ENCODE peak calls at places on chromosomes 7 and 10, in seven cellular contexts. J, G, F, Q, P, R and H are unnamed samples.

GRCh38 chr7:20839196-20839735 is 52.6 kb upstream of the SP8 start:
- DNase-seq in R (no peak), J (no peak), G (no peak), P (no peak), Q (no peak), F (no peak), H (no peak)

GRCh38 chr7:98911936-98912335 is 33.6 kb downstream of the TRRAP start:
- DNase-seq in G (no peak), P (no peak), J (no peak), Q (no peak), R (no peak), F (no peak), H (no peak)

GRCh38 chr10:124388823-124389612 is 29.7 kb downstream of the OAT start:
- DNase-seq in J (peak), Q (peak), G (peak), R (peak), P (peak), F (peak), H (peak)

GRCh38 chr7:101216001-101216859 is 1.2 kb downstream of the PLOD3 start:
- DNase-seq in P (peak), F (peak), J (no peak), Q (no peak), R (no peak), G (peak), H (no peak)

GRCh38 chr10:11687357-11687771 is 54.8 kb upstream of the ECHDC3 start:
- DNase-seq in F (no peak), P (no peak), J (no peak), Q (no peak), R (no peak), G (no peak), H (no peak)

GRCh38 chr7:67359900-67360299 is 363.3 kb downstream of the TYW1 start:
- DNase-seq in R (no peak), Q (no peak), G (no peak), P (no peak), J (no peak), F (no peak), H (no peak)

GRCh38 chr7:135620447-135620846 is 41.9 kb upstream of the STMP1 start:
- DNase-seq in F (no peak), J (no peak), R (no peak), P (no peak), Q (no peak), G (no peak), H (no peak)

GRCh38 chr7:143901360-143901709 is 641 bp downstream of the TCAF1 start:
- DNase-seq in G (no peak), R (no peak), J (no peak), Q (no peak), F (peak), P (peak), H (no peak)

GRCh38 chr7:131226116-131226562 is 101.5 kb upstream of the MKLN1 start:
- DNase-seq in Q (no peak), F (no peak), G (no peak), R (no peak), P (no peak), J (no peak), H (no peak)

GRCh38 chr10:128629111-128630096 is 503.2 kb upstream of the MKI67 start:
- DNase-seq in G (no peak), Q (no peak), P (no peak), R (no peak), F (peak), J (no peak), H (no peak)

GRCh38 chr10:96833220-96834001 is 1.3 kb downstream of the LCOR start:
- DNase-seq in G (peak), R (no peak), Q (peak), J (no peak), P (peak), F (no peak), H (no peak)

GRCh38 chr7:151503902-151504714 is 15.6 kb downstream of the RHEB start:
- DNase-seq in F (peak), P (no peak), Q (no peak), J (peak), R (no peak), G (peak), H (no peak)

GRCh38 chr7:33262476-33262875 is 133.1 kb downstream of the BBS9 start:
- DNase-seq in Q (no peak), P (no peak), F (peak), J (no peak), G (no peak), R (no peak), H (no peak)

GRCh38 chr7:130441408-130441854 is 615 bp upstream of the CEP41 start:
- DNase-seq in J (no peak), R (no peak), Q (no peak), F (no peak), P (no peak), G (no peak), H (no peak)

GRCh38 chr10:125802131-125802530 is 20.9 kb downstream of the UROS start:
- DNase-seq in R (no peak), F (no peak), G (no peak), P (no peak), J (no peak), Q (no peak), H (no peak)

GRCh38 chr10:61588770-61589211 is 73.9 kb upstream of the CABCOCO1 start:
- DNase-seq in P (no peak), F (peak), G (no peak), Q (no peak), R (no peak), J (no peak), H (no peak)

GRCh38 chr7:32921896-32922295 is 30.3 kb upstream of the KBTBD2 start:
- DNase-seq in Q (no peak), J (no peak), P (no peak), R (no peak), G (no peak), F (peak), H (no peak)

GRCh38 chr10:89556590-89556989 is 21.2 kb upstream of the SLC16A12 start:
- DNase-seq in G (no peak), J (no peak), R (no peak), F (peak), P (no peak), Q (no peak), H (no peak)

GRCh38 chr7:42115795-42116194 is 121.2 kb downstream of the GLI3 start:
- DNase-seq in F (no peak), G (no peak), J (no peak), Q (no peak), P (no peak), R (no peak), H (no peak)

GRCh38 chr10:123427386-123427785 is 238.8 kb upstream of the GPR26 start:
- DNase-seq in J (no peak), P (peak), F (no peak), G (no peak), R (no peak), Q (no peak), H (no peak)

GRCh38 chr7:149872419-149873073 is 1.2 kb upstream of the ATP6V0E2 start:
- DNase-seq in P (peak), J (peak), R (no peak), Q (no peak), F (peak), G (peak), H (no peak)

GRCh38 chr7:152956006-152956405 is 196.5 kb downstream of the ACTR3B start:
- DNase-seq in F (no peak), P (no peak), Q (no peak), J (no peak), R (no peak), G (no peak), H (no peak)

GRCh38 chr10:117254774-117255735 is 14.1 kb downstream of the SLC18A2 start:
- DNase-seq in R (no peak), F (no peak), G (no peak), P (no peak), Q (no peak), J (no peak), H (no peak)

GRCh38 chr7:12674861-12675260 is 12.6 kb upstream of the ARL4A start:
- DNase-seq in P (no peak), G (peak), F (peak), R (no peak), J (no peak), Q (peak), H (no peak)

GRCh38 chr10:112950714-112951348 is 784 bp downstream of the TCF7L2 start:
- DNase-seq in F (no peak), Q (peak), P (peak), J (no peak), G (peak), R (peak), H (no peak)

GRCh38 chr7:92179393-92179924 is 517 bp upstream of the LRRD1 start:
- DNase-seq in F (peak), P (no peak), J (no peak), R (no peak), Q (no peak), G (no peak), H (peak)